ENCODE peak calls at places on chromosome 20, in nine cellular contexts. D is Right ventricle myocardium superior; R is GM19239; J is HS-5; V is globus pallidus; K is activated T-cell treated with anti-CD3 and anti-CD28 coated beads for 48 hours; B is activated CD8-positive, alpha-beta memory T cell treated with anti-CD3 and anti-CD28 coated beads for 48 hours; Q is Kasumi-1; L is nucleus accumbens. S is an unnamed sample.

GRCh38 chr20:45828589-45828988 is 1.5 kb upstream of the TNNC2 start:
- DNase-seq in D (no peak), R (no peak), J (no peak), V (no peak), K (no peak), B (no peak), Q (no peak), L (no peak), S (no peak)

GRCh38 chr20:44579313-44580090 is 2.9 kb upstream of the PKIG start:
- DNase-seq in D (no peak), R (no peak), J (no peak), V (no peak), K (no peak), B (no peak), Q (no peak), L (no peak), S (no peak)

GRCh38 chr20:57250607-57251343 is 15.7 kb downstream of the BMP7 start:
- DNase-seq in D (no peak), R (no peak), J (no peak), V (no peak), K (no peak), B (no peak), Q (no peak), L (no peak), S (no peak)

GRCh38 chr20:34536798-34537394 is 20.7 kb downstream of the DYNLRB1 start:
- DNase-seq in D (peak), R (no peak), J (no peak), V (peak), K (peak), B (no peak), Q (peak), L (peak), S (no peak)

GRCh38 chr20:11467436-11467835 is 450.3 kb upstream of the BTBD3 start:
- DNase-seq in D (no peak), R (no peak), J (no peak), V (no peak), K (no peak), B (no peak), Q (no peak), L (no peak), S (no peak)

GRCh38 chr20:59776626-59777320 is 156.7 kb downstream of the SYCP2 start:
- DNase-seq in D (no peak), R (no peak), J (no peak), V (no peak), K (no peak), B (no peak), Q (no peak), L (no peak), S (no peak)

GRCh38 chr20:50577175-50578018 is 67.2 kb downstream of the PTPN1 start:
- DNase-seq in D (peak), R (no peak), J (no peak), V (no peak), K (no peak), B (no peak), Q (no peak), L (no peak), S (no peak)

GRCh38 chr20:9412309-9412708 is 102.1 kb upstream of the LAMP5 start:
- DNase-seq in D (no peak), R (no peak), J (no peak), V (no peak), K (no peak), B (no peak), Q (no peak), L (no peak), S (peak)

GRCh38 chr20:2984956-2985661 is 58.3 kb upstream of the GNRH2 start:
- DNase-seq in D (no peak), R (no peak), J (peak), V (no peak), K (peak), B (no peak), Q (no peak), L (no peak), S (no peak)

GRCh38 chr20:45917790-45918141 is 5.8 kb upstream of the PLTP start:
- DNase-seq in D (no peak), R (no peak), J (no peak), V (no peak), K (no peak), B (no peak), Q (no peak), L (no peak), S (no peak)

S was measured in GM12878.